ENCODE peak calls at places on chromosomes 11 and 22, in eight cellular contexts. E, K, G, U, I, H, S and Y are unnamed samples.

GRCh38 chr11:6584528-6584927 is 18.9 kb downstream of the RRP8 start:
- DNase-seq in E (no peak), K (no peak), G (no peak), U (no peak), I (no peak), H (no peak), S (no peak), Y (no peak)

GRCh38 chr11:95892892-95893570 is 30.9 kb downstream of the MTMR2 start:
- DNase-seq in E (no peak), K (no peak), G (no peak), U (no peak), I (no peak), H (no peak), S (no peak), Y (no peak)

GRCh38 chr11:97908354-97908753 is 1112.4 kb upstream of the CNTN5 start:
- DNase-seq in E (no peak), K (no peak), G (no peak), U (no peak), I (no peak), H (no peak), S (no peak), Y (no peak)

GRCh38 chr11:14411818-14412217 is 52.8 kb upstream of the RRAS2 start:
- DNase-seq in E (peak), K (peak), G (no peak), U (no peak), I (peak), H (no peak), S (no peak), Y (no peak)

GRCh38 chr11:70597751-70598377 is 199.5 kb downstream of the CTTN start:
- DNase-seq in E (no peak), K (no peak), G (no peak), U (no peak), I (no peak), H (no peak), S (no peak), Y (no peak)

GRCh38 chr22:36160499-36160942 is at the start of gene APOL3:
- DNase-seq in E (peak), K (no peak), G (no peak), U (no peak), I (peak), H (no peak), S (no peak), Y (no peak)

GRCh38 chr11:10158461-10158860 is 135.6 kb downstream of the SBF2 start:
- DNase-seq in E (peak), K (no peak), G (no peak), U (no peak), I (no peak), H (no peak), S (no peak), Y (no peak)

GRCh38 chr11:46361283-46362145 is 14.3 kb downstream of the DGKZ start:
- DNase-seq in E (no peak), K (no peak), G (peak), U (peak), I (peak), H (no peak), S (no peak), Y (peak)

GRCh38 chr11:66230171-66230570 is 38.3 kb upstream of the RAB1B start:
- DNase-seq in E (no peak), K (no peak), G (no peak), U (no peak), I (no peak), H (peak), S (no peak), Y (no peak)

GRCh38 chr11:102120437-102120935 is 10.2 kb downstream of the YAP1 start:
- DNase-seq in E (no peak), K (no peak), G (no peak), U (no peak), I (no peak), H (no peak), S (no peak), Y (no peak)

GRCh38 chr22:21736084-21736642 is 569 bp upstream of the YPEL1 start:
- DNase-seq in E (no peak), K (no peak), G (no peak), U (no peak), I (no peak), H (no peak), S (no peak), Y (no peak)

GRCh38 chr11:128291835-128292234 is 295.5 kb downstream of the ETS1 start:
- DNase-seq in E (no peak), K (no peak), G (no peak), U (peak), I (no peak), H (no peak), S (peak), Y (no peak)

GRCh38 chr11:5004429-5005274 is 10.0 kb downstream of the OR51L1 start:
- DNase-seq in E (peak), K (peak), G (peak), U (no peak), I (peak), H (peak), S (no peak), Y (peak)

GRCh38 chr11:75376175-75376574 is 23.1 kb upstream of the RPS3 start:
- DNase-seq in E (no peak), K (no peak), G (no peak), U (no peak), I (no peak), H (no peak), S (no peak), Y (no peak)

GRCh38 chr11:47245586-47246357 is 2.8 kb downstream of the ACP2 start:
- DNase-seq in E (no peak), K (no peak), G (no peak), U (no peak), I (no peak), H (no peak), S (no peak), Y (no peak)

GRCh38 chr11:97336064-97336463 is 946.3 kb downstream of the JRKL start:
- DNase-seq in E (no peak), K (no peak), G (no peak), U (no peak), I (no peak), H (no peak), S (no peak), Y (no peak)

GRCh38 chr22:20031732-20032406 is 11.0 kb downstream of the TANGO2 start:
- DNase-seq in E (no peak), K (no peak), G (no peak), U (no peak), I (no peak), H (no peak), S (no peak), Y (no peak)

GRCh38 chr22:34886812-34887211 is 179.1 kb upstream of the ISX start:
- DNase-seq in E (no peak), K (no peak), G (no peak), U (no peak), I (no peak), H (peak), S (no peak), Y (no peak)

GRCh38 chr11:56296877-56297276 is 4.8 kb upstream of the OR8H1 start:
- DNase-seq in E (no peak), K (no peak), G (no peak), U (no peak), I (no peak), H (no peak), S (no peak), Y (no peak)

GRCh38 chr11:44893250-44894216 is 57.1 kb downstream of the TP53I11 start:
- DNase-seq in E (no peak), K (no peak), G (no peak), U (no peak), I (no peak), H (peak), S (no peak), Y (no peak)